ENCODE peak calls at places on chromosomes 4 and X, in seven cellular contexts. Q is stimulated activated CD4-positive, alpha-beta T cell treated with anti-CD3 and anti-CD28 coated beads, TNF-alpha, amount 100 ng/mL, for 1 hour; M is A549; Z is activated T-cell treated with anti-CD3 and anti-CD28 coated beads for 1 hour; R is astrocyte; O is ELR; P is kidney glomerular epithelial cell. E is an unnamed sample.

GRCh38 chr4:169861592-169861991 is 103.8 kb upstream of the HPF1 start:
- DNase-seq in Q (no peak), M (no peak), Z (no peak), R (no peak), O (no peak), P (no peak), E (no peak)

GRCh38 chr4:8019396-8020365 is 80.0 kb upstream of the AFAP1 start:
- DNase-seq in Q (no peak), M (no peak), Z (no peak), R (no peak), O (no peak), P (no peak), E (no peak)

GRCh38 chr4:18020145-18020670 is 1.3 kb downstream of the LCORL start:
- DNase-seq in Q (no peak), M (no peak), Z (no peak), R (no peak), O (peak; percentile 24), P (no peak), E (peak; percentile 25)

GRCh38 chr4:112813790-112814189 is 176.8 kb downstream of the LARP7 start:
- DNase-seq in Q (no peak), M (no peak), Z (no peak), R (peak; percentile 41), O (peak; percentile 21), P (peak; percentile 10), E (no peak)

GRCh38 chr4:70183168-70183939 is 12.2 kb upstream of the ODAM start:
- DNase-seq in Q (no peak), M (peak; percentile 0), Z (no peak), R (peak; percentile 1), O (peak; percentile 64), P (peak; percentile 51), E (peak; percentile 58)

GRCh38 chr4:26525136-26525535 is 34.9 kb upstream of the CCKAR start:
- DNase-seq in Q (no peak), M (no peak), Z (no peak), R (peak; percentile 79), O (peak; percentile 70), P (peak; percentile 77), E (no peak)

GRCh38 chrX:115898382-115899001 is 272.1 kb upstream of the AGTR2 start:
- DNase-seq in Q (no peak), M (no peak), Z (no peak), R (no peak), O (no peak), P (no peak), E (no peak)

GRCh38 chr4:145939241-145939640 is 618 bp upstream of the ZNF827 start:
- DNase-seq in Q (no peak), M (no peak), Z (no peak), R (peak; percentile 25), O (peak; percentile 29), P (no peak), E (no peak)

GRCh38 chr4:105274090-105274489 is 127.4 kb downstream of the TET2 start:
- DNase-seq in Q (no peak), M (no peak), Z (no peak), R (no peak), O (no peak), P (no peak), E (no peak)

GRCh38 chrX:46912098-46912672 is at the start of gene JADE3:
- DNase-seq in Q (no peak), M (peak; percentile 61), Z (no peak), R (peak; percentile 58), O (peak; percentile 75), P (peak; percentile 44), E (peak; percentile 83)

GRCh38 chr4:145731026-145731425 is 51.1 kb downstream of the C4orf51 start:
- DNase-seq in Q (no peak), M (peak; percentile 61), Z (no peak), R (peak; percentile 57), O (no peak), P (peak; percentile 90), E (no peak)

GRCh38 chrX:313546-313945 is 5.0 kb downstream of the GTPBP6 start:
- DNase-seq in Q (no peak), M (no peak), Z (no peak), R (no peak), O (no peak), P (no peak), E (no peak)

GRCh38 chr4:109760682-109761081 is 30.8 kb upstream of the PLA2G12A start:
- DNase-seq in Q (no peak), M (no peak), Z (no peak), R (no peak), O (no peak), P (no peak), E (no peak)

GRCh38 chr4:124427095-124427767 is 285.3 kb downstream of the ANKRD50 start:
- DNase-seq in Q (no peak), M (no peak), Z (no peak), R (no peak), O (no peak), P (no peak), E (no peak)

GRCh38 chr4:69095301-69095731 is 958 bp upstream of the UGT2B7 start:
- DNase-seq in Q (no peak), M (peak; percentile 37), Z (no peak), R (peak; percentile 87), O (peak; percentile 72), P (peak; percentile 90), E (no peak)

GRCh38 chrX:69060631-69061408 is 104.4 kb downstream of the PJA1 start:
- DNase-seq in Q (no peak), M (no peak), Z (no peak), R (peak; percentile 10), O (peak; percentile 53), P (peak; percentile 6), E (peak; percentile 40)

GRCh38 chrX:103687073-103687695 is 685 bp upstream of the MORF4L2 start:
- DNase-seq in Q (peak; percentile 53), M (peak; percentile 34), Z (peak; percentile 82), R (peak; percentile 67), O (peak; percentile 76), P (peak; percentile 69), E (peak; percentile 90)

GRCh38 chr4:176191974-176192373 is 3.4 kb downstream of the SPATA4 start:
- DNase-seq in Q (no peak), M (no peak), Z (no peak), R (peak; percentile 24), O (peak; percentile 61), P (no peak), E (no peak)

GRCh38 chr4:82360298-82361177 is 13.3 kb downstream of the HNRNPD start:
- DNase-seq in Q (no peak), M (no peak), Z (no peak), R (peak; percentile 14), O (peak; percentile 44), P (peak; percentile 40), E (no peak)

GRCh38 chr4:111945014-111945413 is 200.2 kb upstream of the FAM241A start:
- DNase-seq in Q (no peak), M (no peak), Z (no peak), R (no peak), O (no peak), P (no peak), E (no peak)

GRCh38 chr4:184344435-184344834 is 126.8 kb upstream of the ENPP6 start:
- DNase-seq in Q (no peak), M (no peak), Z (no peak), R (no peak), O (no peak), P (no peak), E (no peak)

GRCh38 chr4:124934921-124935320 is 222.4 kb upstream of the ANKRD50 start:
- DNase-seq in Q (no peak), M (no peak), Z (no peak), R (no peak), O (no peak), P (no peak), E (no peak)

GRCh38 chr4:158121203-158121586 is 51.6 kb downstream of the GASK1B start:
- DNase-seq in Q (no peak), M (no peak), Z (no peak), R (peak; percentile 99), O (peak; percentile 58), P (peak; percentile 25), E (peak; percentile 42)

GRCh38 chr4:144862221-144862620 is 216.3 kb downstream of the HHIP start:
- DNase-seq in Q (no peak), M (no peak), Z (no peak), R (no peak), O (no peak), P (no peak), E (no peak)

GRCh38 chr4:168101026-168101425 is 8.7 kb downstream of the ANXA10 start:
- DNase-seq in Q (no peak), M (no peak), Z (no peak), R (no peak), O (no peak), P (no peak), E (no peak)

GRCh38 chrX:49610718-49611310 is 12.0 kb downstream of the GAGE1 start:
- DNase-seq in Q (no peak), M (no peak), Z (no peak), R (no peak), O (no peak), P (no peak), E (no peak)

GRCh38 chr4:5371415-5372190 is 320.3 kb downstream of the STK32B start:
- DNase-seq in Q (no peak), M (no peak), Z (no peak), R (peak; percentile 43), O (peak; percentile 74), P (peak; percentile 60), E (no peak)

GRCh38 chrX:118974088-118974907 is at the start of gene LONRF3:
- DNase-seq in Q (no peak), M (peak; percentile 53), Z (peak; percentile 50), R (peak; percentile 4), O (peak; percentile 19), P (no peak), E (peak; percentile 89)

GRCh38 chr4:121360496-121360895 is 20.3 kb downstream of the QRFPR start:
- DNase-seq in Q (no peak), M (no peak), Z (no peak), R (no peak), O (peak; percentile 34), P (no peak), E (no peak)

GRCh38 chr4:114279066-114279465 is 299.6 kb upstream of the ARSJ start:
- DNase-seq in Q (no peak), M (no peak), Z (no peak), R (peak; percentile 67), O (no peak), P (no peak), E (no peak)

E was measured in testis.